ENCODE peak calls at places on chromosomes 4 and X, in four cellular contexts. S is gastrocnemius medialis, F is mesothelial cell of epicardium, K is cardiac fibroblast. J is an unnamed sample.

GRCh38 chrX:144592036-144592435 is 655.3 kb upstream of the SPANXN1 start:
- DNase-seq in K (no peak), F (no peak), S (no peak), J (no peak)

GRCh38 chr4:2832309-2832980 is 11.2 kb upstream of the ADD1 start:
- DNase-seq in K (no peak), S (peak; percentile 8), F (no peak), J (no peak)

GRCh38 chr4:165874072-165874798 is 1.2 kb downstream of the TLL1 start:
- DNase-seq in K (peak; percentile 27), F (no peak), S (no peak), J (no peak)

GRCh38 chr4:108762559-108763225 is at the start of gene ETNPPL:
- DNase-seq in F (peak; percentile 65), K (peak; percentile 6), S (peak; percentile 28), J (no peak)

GRCh38 chr4:186627226-186627865 is 72.0 kb upstream of the MTNR1A start:
- DNase-seq in K (peak; percentile 43), S (no peak), F (no peak), J (peak; percentile 20)

GRCh38 chr4:3389186-3389878 is 52.4 kb upstream of the HGFAC start:
- DNase-seq in S (no peak), F (no peak), K (no peak), J (no peak)

GRCh38 chr4:81648576-81649272 is 177.0 kb upstream of the RASGEF1B start:
- DNase-seq in K (no peak), S (no peak), F (no peak), J (no peak)

GRCh38 chrX:145821898-145822567 is 4.4 kb downstream of the SLITRK2 start:
- DNase-seq in S (no peak), F (no peak), K (no peak), J (no peak)

GRCh38 chr4:174746710-174747109 is 82.3 kb downstream of the GLRA3 start:
- DNase-seq in S (no peak), F (no peak), K (no peak), J (no peak)

GRCh38 chrX:17375361-17375630 is 296 bp downstream of the NHS start:
- DNase-seq in S (no peak), F (no peak), K (peak; percentile 17), J (no peak)

GRCh38 chrX:17046478-17047097 is 100.1 kb downstream of the REPS2 start:
- DNase-seq in K (peak; percentile 78), F (peak; percentile 64), S (peak; percentile 37), J (peak; percentile 44)

GRCh38 chrX:30653415-30654131 is at the start of gene GK:
- DNase-seq in S (peak; percentile 14), F (no peak), K (peak; percentile 20), J (peak; percentile 0)

GRCh38 chr4:82593416-82593815 is 31.6 kb upstream of the TMEM150C start:
- DNase-seq in S (no peak), K (no peak), F (no peak), J (no peak)

GRCh38 chr4:108893474-108893873 is 130.6 kb upstream of the ETNPPL start:
- DNase-seq in S (no peak), K (no peak), F (no peak), J (no peak)

GRCh38 chr4:136241221-136241986 is 1290.9 kb downstream of the PCDH18 start:
- DNase-seq in K (no peak), F (no peak), S (no peak), J (no peak)

GRCh38 chrX:134628663-134629062 is 29.6 kb downstream of the PLAC1 start:
- DNase-seq in S (no peak), K (no peak), F (no peak), J (no peak)

GRCh38 chr4:53854991-53855885 is 209.2 kb downstream of the CHIC2 start:
- DNase-seq in F (no peak), K (peak; percentile 65), S (no peak), J (peak; percentile 25)

GRCh38 chrX:10797493-10797892 is 177.1 kb upstream of the MID1 start:
- DNase-seq in K (peak; percentile 53), F (no peak), S (no peak), J (no peak)

GRCh38 chr4:16194199-16194598 is 32.1 kb downstream of the TAPT1 start:
- DNase-seq in K (peak; percentile 33), F (no peak), S (no peak), J (no peak)

GRCh38 chr4:4866833-4867744 is 7.6 kb downstream of the MSX1 start:
- DNase-seq in F (peak; percentile 84), K (no peak), S (no peak), J (no peak)

GRCh38 chr4:11614426-11614825 is 185.7 kb upstream of the HS3ST1 start:
- DNase-seq in F (no peak), S (no peak), K (peak; percentile 16), J (no peak)

GRCh38 chrX:21047034-21047455 is 327.2 kb upstream of the CNKSR2 start:
- DNase-seq in F (no peak), K (no peak), S (no peak), J (no peak)

GRCh38 chr4:159607824-159608223 is 504.9 kb downstream of the RAPGEF2 start:
- DNase-seq in F (no peak), S (no peak), K (no peak), J (no peak)

GRCh38 chrX:112731793-112732192 is 52.1 kb upstream of the LHFPL1 start:
- DNase-seq in F (no peak), K (peak; percentile 26), S (no peak), J (no peak)

GRCh38 chr4:95129708-95130343 is 372.1 kb downstream of the BMPR1B start:
- DNase-seq in F (no peak), K (peak; percentile 100), S (peak; percentile 29), J (peak; percentile 97)

GRCh38 chrX:19865567-19866363 is 21.6 kb downstream of the SH3KBP1 start:
- DNase-seq in S (peak; percentile 18), F (no peak), K (peak; percentile 18), J (no peak)

GRCh38 chrX:85018471-85018870 is 14.8 kb downstream of the APOOL start:
- DNase-seq in F (no peak), S (no peak), K (no peak), J (no peak)

GRCh38 chr4:4969298-4969697 is 50.0 kb downstream of the CYTL1 start:
- DNase-seq in F (no peak), K (peak; percentile 9), S (peak; percentile 76), J (no peak)

GRCh38 chrX:8323356-8323755 is 141.3 kb upstream of the VCX3B start:
- DNase-seq in K (no peak), S (no peak), F (no peak), J (no peak)

GRCh38 chr4:121789960-121790829 is 10.9 kb upstream of the EXOSC9 start:
- DNase-seq in F (no peak), S (no peak), K (peak; percentile 78), J (peak; percentile 78)

GRCh38 chr4:1578968-1579833 is 104.9 kb downstream of the FAM53A start:
- DNase-seq in S (peak; percentile 57), K (peak; percentile 84), F (peak; percentile 69), J (peak; percentile 61)

GRCh38 chr4:13294961-13295605 is 189.1 kb downstream of the RAB28 start:
- DNase-seq in K (no peak), S (no peak), F (no peak), J (no peak)

GRCh38 chrX:5916945-5917344 is 311.7 kb downstream of the NLGN4X start:
- DNase-seq in K (no peak), F (no peak), S (no peak), J (no peak)

GRCh38 chrX:5915783-5916182 is 312.9 kb downstream of the NLGN4X start:
- DNase-seq in K (no peak), S (no peak), F (no peak), J (no peak)
- TF ChIP-seq CTCF in K (no peak), S (no peak), F (no peak), J (no peak)

DNA sequence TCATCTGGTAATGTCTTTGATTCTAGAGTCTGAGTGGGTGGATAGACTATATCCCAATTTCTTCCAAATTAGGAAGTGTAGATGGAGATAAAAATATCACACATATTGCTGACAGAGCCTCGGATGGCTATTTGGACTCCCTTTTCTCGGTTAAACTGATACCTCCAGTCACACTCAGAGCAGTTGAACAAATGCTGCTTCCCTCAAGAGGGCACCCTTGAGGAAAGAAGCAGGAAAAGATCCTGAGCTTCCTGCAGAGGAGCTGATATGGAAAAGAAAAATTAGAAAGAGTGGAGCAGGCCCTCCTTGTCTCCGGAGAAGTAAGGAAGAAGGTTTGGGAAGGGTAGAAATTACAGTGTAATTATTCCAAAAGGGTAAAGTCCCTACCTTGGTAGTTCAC is 96.2 kb upstream of the CCSER1 start:
- DNase-seq in S (no peak), F (no peak), K (no peak), J (no peak)
- TF ChIP-seq CTCF in S (no peak), F (no peak), K (no peak), J (no peak)

GRCh38 chrX:110417128-110417527 is 58.5 kb downstream of the RTL9 start:
- DNase-seq in F (no peak), K (no peak), S (no peak), J (no peak)

GRCh38 chrX:110418857-110419249 is 60.2 kb downstream of the RTL9 start:
- DNase-seq in F (no peak), K (peak; percentile 32), S (no peak), J (peak; percentile 28)

GRCh38 chrX:110420771-110421498 is 62.3 kb downstream of the RTL9 start:
- DNase-seq in S (no peak), K (no peak), F (no peak), J (no peak)

GRCh38 chrX:110415440-110416167 is 57.0 kb downstream of the RTL9 start:
- DNase-seq in K (peak; percentile 48), F (no peak), S (no peak), J (peak; percentile 58)

DNA sequence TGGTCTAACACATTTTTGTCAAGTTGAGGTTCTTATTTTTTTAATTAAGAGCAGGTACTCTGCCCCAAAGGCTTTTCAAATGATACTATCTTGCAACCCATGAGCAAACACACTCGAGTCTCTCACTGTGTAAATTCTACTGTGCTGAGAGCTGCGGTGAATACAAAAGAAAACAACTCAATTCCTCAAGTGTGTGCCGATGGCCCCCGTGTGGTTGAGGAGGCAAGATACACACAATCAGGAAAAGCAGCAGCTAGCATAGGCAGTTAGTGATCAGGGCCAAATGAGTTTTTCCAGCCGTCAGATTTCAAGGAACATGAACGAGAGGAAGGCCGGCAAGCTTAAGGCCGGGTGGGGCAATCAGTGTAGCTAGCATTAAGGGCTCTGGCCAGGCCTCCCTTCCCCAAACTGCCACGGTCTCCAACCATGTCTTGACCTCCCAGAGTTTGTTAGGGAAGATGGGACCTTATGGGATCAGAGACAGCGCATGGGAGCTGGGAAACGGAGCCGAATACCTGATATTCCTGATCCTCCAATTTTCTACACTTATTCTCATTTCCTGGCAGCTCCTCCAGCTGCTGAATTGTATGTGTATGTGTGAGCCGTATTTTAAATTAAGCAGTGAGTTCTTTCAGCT is 59.7 kb downstream of the RTL9 start:
- DNase-seq in S (no peak), K (peak; percentile 68), F (no peak), J (peak; percentile 70)
- TF ChIP-seq CTCF in S (no peak), K (peak; percentile 64), F (peak; percentile 53), J (peak; percentile 72)

GRCh38 chr4:57910151-57910550 is 800.0 kb upstream of the IGFBP7 start:
- DNase-seq in K (no peak), S (no peak), F (no peak), J (no peak)
- TF ChIP-seq CTCF in K (no peak), S (no peak), F (no peak), J (no peak)

GRCh38 chr4:75054089-75054488 is 121.2 kb downstream of the PARM1 start:
- DNase-seq in K (no peak), S (no peak), F (no peak), J (no peak)
- TF ChIP-seq CTCF in K (no peak), S (no peak), F (no peak), J (no peak)

DNA sequence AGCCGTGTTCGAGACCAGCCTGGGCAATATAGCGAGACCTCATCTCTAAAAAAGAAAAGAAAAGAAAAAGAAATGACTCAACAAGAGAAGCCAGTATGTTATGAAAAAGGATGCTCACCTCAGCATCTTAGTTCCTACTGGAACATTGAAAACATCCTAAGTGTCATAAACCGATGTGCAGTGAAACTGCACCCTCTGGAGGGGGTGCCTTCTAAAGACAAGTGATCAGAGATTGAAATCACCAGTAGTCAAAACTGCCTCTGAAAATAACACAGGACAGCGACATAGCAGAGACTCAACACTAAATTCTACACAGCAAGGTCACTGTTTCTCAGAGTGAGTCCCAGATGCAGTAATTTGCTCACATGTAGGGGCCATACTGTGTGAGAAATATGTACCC is 28.0 kb upstream of the ATP6AP2 start:
- DNase-seq in F (no peak), K (peak; percentile 8), S (no peak), J (peak; percentile 6)
- TF ChIP-seq CTCF in F (no peak), K (no peak), S (no peak), J (peak; percentile 43)

J was measured in HFFc6.